ENCODE peak calls at places on chromosomes 2 and 18, in six cellular contexts. One of them, this sample, is unnamed.
A peak's percentile ranks its signal among the peaks of the same experiment; 100 is the strongest.

GRCh38 chr2:241413929-241414580 is 58.0 kb downstream of the FARP2 start:
- DNase-seq in adrenal gland: no peak
- DNase-seq in coronary artery: no peak
- DNase-seq in body of pancreas: no peak
- DNase-seq in kidney: no peak
- DNase-seq in neural progenitor cell: no peak
- DNase-seq in this sample: no peak

GRCh38 chr18:48805826-48806535 is 144.8 kb downstream of the SMAD7 start:
- DNase-seq in adrenal gland: peak; percentile 40
- DNase-seq in coronary artery: peak; percentile 56
- DNase-seq in body of pancreas: no peak
- DNase-seq in kidney: no peak
- DNase-seq in neural progenitor cell: no peak
- DNase-seq in this sample: no peak

GRCh38 chr2:12828932-12829331 is 112.2 kb downstream of the TRIB2 start:
- DNase-seq in adrenal gland: no peak
- DNase-seq in coronary artery: no peak
- DNase-seq in body of pancreas: no peak
- DNase-seq in kidney: no peak
- DNase-seq in neural progenitor cell: peak; percentile 11
- DNase-seq in this sample: no peak

GRCh38 chr2:12965540-12966269 is 249.0 kb downstream of the TRIB2 start:
- DNase-seq in adrenal gland: no peak
- DNase-seq in coronary artery: no peak
- DNase-seq in body of pancreas: no peak
- DNase-seq in kidney: no peak
- DNase-seq in neural progenitor cell: no peak
- DNase-seq in this sample: peak; percentile 49

GRCh38 chr2:224101820-224102630 is 62.9 kb upstream of the SERPINE2 start:
- DNase-seq in adrenal gland: no peak
- DNase-seq in coronary artery: no peak
- DNase-seq in body of pancreas: no peak
- DNase-seq in kidney: no peak
- DNase-seq in neural progenitor cell: no peak
- DNase-seq in this sample: peak; percentile 75

GRCh38 chr18:13376841-13377351 is 158.3 kb downstream of the LDLRAD4 start:
- DNase-seq in adrenal gland: peak; percentile 58
- DNase-seq in coronary artery: peak; percentile 68
- DNase-seq in body of pancreas: no peak
- DNase-seq in kidney: no peak
- DNase-seq in neural progenitor cell: no peak
- DNase-seq in this sample: no peak

GRCh38 chr2:132656213-132656612 is 13.8 kb downstream of the LYPD1 start:
- DNase-seq in adrenal gland: no peak
- DNase-seq in coronary artery: no peak
- DNase-seq in body of pancreas: no peak
- DNase-seq in kidney: no peak
- DNase-seq in neural progenitor cell: no peak
- DNase-seq in this sample: no peak

GRCh38 chr2:237660381-237660900 is 33.1 kb downstream of the LRRFIP1 start:
- DNase-seq in adrenal gland: no peak
- DNase-seq in coronary artery: no peak
- DNase-seq in body of pancreas: no peak
- DNase-seq in kidney: no peak
- DNase-seq in neural progenitor cell: no peak
- DNase-seq in this sample: no peak

GRCh38 chr2:236858661-236859060 is 227.0 kb upstream of the COPS8 start:
- DNase-seq in adrenal gland: peak; percentile 33
- DNase-seq in coronary artery: peak; percentile 46
- DNase-seq in body of pancreas: no peak
- DNase-seq in kidney: no peak
- DNase-seq in neural progenitor cell: no peak
- DNase-seq in this sample: no peak

GRCh38 chr2:180872256-180872655 is 108.1 kb upstream of the UBE2E3 start:
- DNase-seq in adrenal gland: no peak
- DNase-seq in coronary artery: no peak
- DNase-seq in body of pancreas: no peak
- DNase-seq in kidney: no peak
- DNase-seq in neural progenitor cell: no peak
- DNase-seq in this sample: no peak

GRCh38 chr2:15622614-15623480 is 31.2 kb downstream of the DDX1 start:
- DNase-seq in adrenal gland: no peak
- DNase-seq in coronary artery: no peak
- DNase-seq in body of pancreas: no peak
- DNase-seq in kidney: no peak
- DNase-seq in neural progenitor cell: no peak
- DNase-seq in this sample: no peak

GRCh38 chr2:105969552-105969951 is 224.5 kb downstream of the UXS1 start:
- DNase-seq in adrenal gland: no peak
- DNase-seq in coronary artery: no peak
- DNase-seq in body of pancreas: no peak
- DNase-seq in kidney: no peak
- DNase-seq in neural progenitor cell: peak; percentile 73
- DNase-seq in this sample: no peak

GRCh38 chr2:120865656-120866055 is 130.0 kb downstream of the GLI2 start:
- DNase-seq in adrenal gland: no peak
- DNase-seq in coronary artery: no peak
- DNase-seq in body of pancreas: no peak
- DNase-seq in kidney: no peak
- DNase-seq in neural progenitor cell: no peak
- DNase-seq in this sample: no peak

GRCh38 chr18:59502222-59502898 is 143.3 kb upstream of the LMAN1 start:
- DNase-seq in adrenal gland: peak; percentile 58
- DNase-seq in coronary artery: no peak
- DNase-seq in body of pancreas: peak; percentile 26
- DNase-seq in kidney: no peak
- DNase-seq in neural progenitor cell: no peak
- DNase-seq in this sample: peak; percentile 58

GRCh38 chr2:173511942-173512341 is 157.3 kb downstream of the CDCA7 start:
- DNase-seq in adrenal gland: no peak
- DNase-seq in coronary artery: no peak
- DNase-seq in body of pancreas: no peak
- DNase-seq in kidney: no peak
- DNase-seq in neural progenitor cell: no peak
- DNase-seq in this sample: no peak

GRCh38 chr2:69917854-69918253 is 2.9 kb downstream of the MXD1 start:
- DNase-seq in adrenal gland: no peak
- DNase-seq in coronary artery: no peak
- DNase-seq in body of pancreas: no peak
- DNase-seq in kidney: no peak
- DNase-seq in neural progenitor cell: no peak
- DNase-seq in this sample: peak; percentile 72

GRCh38 chr18:23503967-23504352 is 649 bp downstream of the RMC1 start:
- DNase-seq in adrenal gland: no peak
- DNase-seq in coronary artery: no peak
- DNase-seq in body of pancreas: no peak
- DNase-seq in kidney: no peak
- DNase-seq in neural progenitor cell: no peak
- DNase-seq in this sample: no peak

GRCh38 chr2:60977562-60977895 is 40.0 kb upstream of the PEX13 start:
- DNase-seq in adrenal gland: no peak
- DNase-seq in coronary artery: no peak
- DNase-seq in body of pancreas: no peak
- DNase-seq in kidney: no peak
- DNase-seq in neural progenitor cell: no peak
- DNase-seq in this sample: no peak

GRCh38 chr18:45761512-45762114 is 37.6 kb downstream of the SLC14A1 start:
- DNase-seq in adrenal gland: no peak
- DNase-seq in coronary artery: no peak
- DNase-seq in body of pancreas: no peak
- DNase-seq in kidney: no peak
- DNase-seq in neural progenitor cell: no peak
- DNase-seq in this sample: no peak

GRCh38 chr2:30789670-30790210 is 17.5 kb downstream of the CAPN13 start:
- DNase-seq in adrenal gland: no peak
- DNase-seq in coronary artery: no peak
- DNase-seq in body of pancreas: no peak
- DNase-seq in kidney: no peak
- DNase-seq in neural progenitor cell: no peak
- DNase-seq in this sample: no peak

GRCh38 chr2:175066411-175066810 is 61.2 kb upstream of the CHN1 start:
- DNase-seq in adrenal gland: no peak
- DNase-seq in coronary artery: no peak
- DNase-seq in body of pancreas: no peak
- DNase-seq in kidney: no peak
- DNase-seq in neural progenitor cell: no peak
- DNase-seq in this sample: no peak

GRCh38 chr2:200258881-200259576 is 47.5 kb upstream of the SPATS2L start:
- DNase-seq in adrenal gland: no peak
- DNase-seq in coronary artery: no peak
- DNase-seq in body of pancreas: peak; percentile 23
- DNase-seq in kidney: no peak
- DNase-seq in neural progenitor cell: no peak
- DNase-seq in this sample: no peak

DNA sequence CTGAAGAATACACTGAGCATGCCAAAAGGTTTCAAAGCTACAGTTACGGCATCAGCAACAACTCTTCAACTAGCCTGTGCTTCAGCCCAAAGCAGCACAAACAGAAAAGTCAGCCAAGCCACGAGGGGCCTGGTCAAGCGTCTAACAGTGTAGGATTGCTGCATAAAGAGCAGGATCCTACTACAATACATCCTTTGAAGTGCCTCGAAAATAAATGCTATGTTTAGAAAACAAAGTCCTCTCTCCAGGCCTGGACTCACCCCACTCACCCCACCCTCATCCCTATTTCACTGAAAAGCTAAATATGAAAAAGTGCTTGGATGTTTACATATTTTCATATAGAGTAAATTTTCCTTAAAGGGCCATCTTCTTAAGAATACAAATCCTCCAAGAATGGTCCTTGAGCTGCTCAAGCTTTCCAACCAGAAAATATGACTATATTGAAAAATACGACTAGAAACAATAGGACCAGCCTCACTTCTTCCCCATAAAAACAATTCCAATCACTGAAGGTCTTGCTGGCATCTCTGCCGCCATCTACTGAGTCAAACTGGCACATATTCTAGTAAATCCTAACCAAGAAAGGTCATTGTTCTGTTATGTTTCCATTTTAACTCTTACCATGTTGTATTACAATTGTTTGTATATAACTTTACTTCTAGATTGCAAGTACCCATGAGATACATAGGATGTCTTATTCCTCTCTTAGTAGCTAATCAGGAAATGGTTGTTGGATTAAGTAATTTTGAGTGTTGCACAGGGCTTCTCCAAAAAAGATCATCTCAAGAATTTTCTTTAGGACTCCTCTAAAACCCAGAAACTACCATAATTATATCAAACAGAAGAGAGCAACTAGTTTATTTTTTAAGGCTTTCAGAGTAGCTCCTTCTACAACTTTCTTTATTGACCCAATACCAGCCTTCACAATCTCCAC is 63.6 kb downstream of the CLHC1 start:
- DNase-seq in adrenal gland: peak; percentile 85
- DNase-seq in coronary artery: no peak
- DNase-seq in body of pancreas: peak; percentile 69
- DNase-seq in kidney: no peak
- DNase-seq in neural progenitor cell: peak; percentile 51
- DNase-seq in this sample: peak; percentile 64
- H3K27ac ChIP-seq in adrenal gland: no peak overlapping the region
- H3K27ac ChIP-seq in coronary artery: peak overlapping the region; percentile 77
- H3K27ac ChIP-seq in body of pancreas: peak overlapping the region; percentile 54
- H3K27ac ChIP-seq in kidney: no peak overlapping the region
- H3K27ac ChIP-seq in neural progenitor cell: no peak overlapping the region
- H3K27ac ChIP-seq in this sample: no peak overlapping the region

GRCh38 chr2:216661639-216662375 is 28.6 kb downstream of the IGFBP2 start:
- DNase-seq in adrenal gland: no peak
- DNase-seq in coronary artery: no peak
- DNase-seq in body of pancreas: peak; percentile 73
- DNase-seq in kidney: no peak
- DNase-seq in neural progenitor cell: no peak
- DNase-seq in this sample: no peak
- TF ChIP-seq CTCF in adrenal gland: no peak
- TF ChIP-seq CTCF in coronary artery: no peak
- TF ChIP-seq CTCF in body of pancreas: no peak
- TF ChIP-seq CTCF in kidney: no peak
- TF ChIP-seq CTCF in neural progenitor cell: no peak
- TF ChIP-seq CTCF in this sample: no peak

DNA sequence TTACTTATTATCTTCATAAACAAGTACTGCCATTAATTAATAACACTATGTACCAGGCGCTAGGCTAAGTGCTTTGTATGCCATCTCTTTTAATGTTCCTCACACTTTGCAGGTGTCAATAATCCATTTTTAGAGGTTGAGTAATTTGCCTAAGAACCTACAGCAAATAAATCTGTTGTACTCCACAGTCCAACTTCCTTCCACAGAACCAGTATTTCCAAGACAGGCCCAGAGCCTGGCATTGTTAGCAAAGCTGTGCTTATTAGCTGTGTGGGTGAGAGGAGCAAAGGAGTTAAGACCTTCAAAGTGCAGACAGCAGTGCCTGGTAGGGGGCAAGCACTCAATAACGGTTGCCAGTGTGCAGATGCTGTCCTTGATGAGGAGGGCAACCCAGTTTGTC is 14.2 kb upstream of the PTPN4 start:
- DNase-seq in adrenal gland: no peak
- DNase-seq in coronary artery: no peak
- DNase-seq in body of pancreas: no peak
- DNase-seq in kidney: no peak
- DNase-seq in neural progenitor cell: no peak
- DNase-seq in this sample: no peak
- H3K27ac ChIP-seq in adrenal gland: no peak overlapping the region
- H3K27ac ChIP-seq in coronary artery: no peak overlapping the region
- H3K27ac ChIP-seq in body of pancreas: no peak overlapping the region
- H3K27ac ChIP-seq in kidney: no peak overlapping the region
- H3K27ac ChIP-seq in neural progenitor cell: no peak overlapping the region
- H3K27ac ChIP-seq in this sample: peak overlapping the region; percentile 56

GRCh38 chr2:134785659-134786058 is 52.8 kb upstream of the ACMSD start:
- DNase-seq in adrenal gland: no peak
- DNase-seq in coronary artery: no peak
- DNase-seq in body of pancreas: no peak
- DNase-seq in kidney: no peak
- DNase-seq in neural progenitor cell: no peak
- DNase-seq in this sample: no peak

GRCh38 chr2:134791606-134792005 is 46.8 kb upstream of the ACMSD start:
- DNase-seq in adrenal gland: no peak
- DNase-seq in coronary artery: no peak
- DNase-seq in body of pancreas: no peak
- DNase-seq in kidney: no peak
- DNase-seq in neural progenitor cell: no peak
- DNase-seq in this sample: no peak

GRCh38 chr2:134792147-134792546 is 46.3 kb upstream of the ACMSD start:
- DNase-seq in adrenal gland: no peak
- DNase-seq in coronary artery: no peak
- DNase-seq in body of pancreas: peak; percentile 20
- DNase-seq in kidney: no peak
- DNase-seq in neural progenitor cell: no peak
- DNase-seq in this sample: no peak

GRCh38 chr2:134788417-134788816 is 50.0 kb upstream of the ACMSD start:
- DNase-seq in adrenal gland: no peak
- DNase-seq in coronary artery: no peak
- DNase-seq in body of pancreas: no peak
- DNase-seq in kidney: no peak
- DNase-seq in neural progenitor cell: no peak
- DNase-seq in this sample: no peak

DNA sequence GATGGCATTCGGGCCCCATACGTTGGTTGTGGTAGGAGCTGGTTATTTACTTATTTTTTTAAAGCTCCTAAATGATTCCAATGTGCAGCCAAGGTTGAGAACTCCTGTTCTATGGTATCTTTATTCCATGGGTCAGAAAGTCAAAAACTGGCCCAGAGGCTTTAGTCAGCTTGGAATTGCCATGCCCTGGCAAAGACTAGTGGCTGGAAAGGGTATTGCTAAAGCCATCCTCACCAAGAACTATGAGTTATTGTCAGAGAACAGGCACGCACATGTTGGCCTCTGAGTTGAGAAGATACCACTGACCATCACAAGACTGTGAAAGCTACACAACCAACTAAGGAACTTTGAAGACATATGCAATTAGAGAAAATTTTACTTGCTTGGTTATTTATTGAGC is 47.9 kb upstream of the ACMSD start:
- DNase-seq in adrenal gland: no peak
- DNase-seq in coronary artery: no peak
- DNase-seq in body of pancreas: no peak
- DNase-seq in kidney: no peak
- DNase-seq in neural progenitor cell: no peak
- DNase-seq in this sample: no peak
- TF ChIP-seq CTCF in adrenal gland: no peak
- TF ChIP-seq CTCF in coronary artery: no peak
- TF ChIP-seq CTCF in body of pancreas: no peak
- TF ChIP-seq CTCF in kidney: no peak
- TF ChIP-seq CTCF in neural progenitor cell: peak; percentile 21
- TF ChIP-seq CTCF in this sample: no peak

This sample was measured in RWPE1.